ENCODE peak calls at places on chromosomes 4 and X, in ten cellular contexts. H is endothelial cell, Y is NB4, E is left ventricle myocardium inferior, L is astrocyte of the spinal cord, K is coronary artery, Q is cardiac muscle cell, R is kidney, J is upper lobe of left lung, S is astrocyte. G is an unnamed sample.

GRCh38 chr4:110944501-110944900 is 321.6 kb upstream of the PITX2 start:
- DNase-seq in H (no peak), Y (no peak), E (no peak), L (no peak), K (no peak), Q (no peak), R (no peak), J (no peak), S (no peak), G (no peak)

GRCh38 chrX:12360389-12360788 is 222.1 kb downstream of the FRMPD4 start:
- DNase-seq in H (no peak), Y (no peak), E (no peak), L (peak), K (no peak), Q (peak), R (no peak), J (no peak), S (peak), G (no peak)

GRCh38 chr4:148240241-148240640 is 202.0 kb downstream of the NR3C2 start:
- DNase-seq in H (no peak), Y (no peak), E (no peak), L (no peak), K (no peak), Q (no peak), R (no peak), J (no peak), S (no peak), G (no peak)

GRCh38 chr4:89836897-89837384 is at the start of gene SNCA:
- DNase-seq in H (peak), Y (no peak), E (peak), L (peak), K (no peak), Q (peak), R (peak), J (peak), S (peak), G (peak)

GRCh38 chrX:633043-633654 is 2.6 kb downstream of the SHOX start:
- DNase-seq in H (no peak), Y (no peak), E (no peak), L (no peak), K (no peak), Q (no peak), R (no peak), J (no peak), S (no peak), G (no peak)

GRCh38 chr4:27318740-27319139 is 458.1 kb downstream of the STIM2 start:
- DNase-seq in H (peak), Y (peak), E (no peak), L (peak), K (no peak), Q (peak), R (no peak), J (no peak), S (no peak), G (no peak)

GRCh38 chr4:1855334-1856070 is 454 bp downstream of the LETM1 start:
- DNase-seq in H (no peak), Y (peak), E (peak), L (no peak), K (no peak), Q (no peak), R (peak), J (no peak), S (no peak), G (no peak)

GRCh38 chrX:40468033-40468979 is 112.5 kb upstream of the ATP6AP2 start:
- DNase-seq in H (no peak), Y (peak), E (peak), L (peak), K (no peak), Q (peak), R (no peak), J (no peak), S (peak), G (no peak)

GRCh38 chr4:53804719-53805118 is 213.4 kb upstream of the LNX1 start:
- DNase-seq in H (no peak), Y (peak), E (no peak), L (no peak), K (no peak), Q (no peak), R (no peak), J (no peak), S (no peak), G (no peak)

GRCh38 chr4:123102897-123103489 is 180.6 kb upstream of the NUDT6 start:
- DNase-seq in H (no peak), Y (peak), E (no peak), L (peak), K (no peak), Q (peak), R (no peak), J (no peak), S (peak), G (no peak)

GRCh38 chr4:15714616-15715015 is 11.8 kb downstream of the BST1 start:
- DNase-seq in H (no peak), Y (no peak), E (no peak), L (peak), K (no peak), Q (peak), R (no peak), J (no peak), S (peak), G (no peak)
- TF ChIP-seq CTCF in H (no peak), Y (no peak), E (no peak), L (no peak), K (no peak), Q (no peak), R (no peak), J (no peak), S (no peak), G (no peak)

DNA sequence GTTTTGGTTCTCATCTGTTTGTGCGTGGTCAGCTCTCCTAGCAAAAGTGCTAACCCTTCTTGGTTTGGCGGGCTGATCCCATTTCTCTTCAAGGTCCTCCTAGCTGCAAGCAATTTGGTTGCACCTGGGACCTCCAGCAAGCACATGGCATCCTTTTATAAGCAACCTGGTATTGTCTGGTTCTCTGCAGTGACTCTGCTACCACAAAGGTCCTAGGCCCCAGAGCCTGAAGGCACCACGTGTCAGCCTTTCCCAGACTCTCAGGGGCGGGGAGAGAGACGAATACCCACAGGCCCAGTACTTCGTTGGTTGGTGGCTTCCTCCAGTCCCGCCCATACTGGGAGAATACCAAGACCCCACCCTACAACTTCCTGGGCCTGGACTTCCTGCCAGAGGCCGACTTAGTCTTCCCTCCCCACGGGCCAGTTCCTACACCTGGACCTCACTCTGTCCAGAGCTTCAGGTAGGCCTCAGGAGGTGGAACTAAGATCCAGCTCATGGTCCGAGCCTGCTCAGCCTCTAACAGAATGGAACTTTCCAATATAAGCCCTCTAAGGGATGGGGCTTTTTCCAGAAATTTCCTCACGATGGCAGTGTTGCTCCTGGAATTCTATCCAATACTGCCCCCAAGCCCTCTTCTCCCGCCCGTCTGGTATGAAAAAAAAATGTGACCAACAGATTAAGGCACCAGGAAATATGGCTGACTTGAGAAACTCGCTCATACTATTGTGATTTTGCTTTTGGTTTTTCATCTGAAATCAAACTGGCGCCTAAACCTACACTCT is 192.5 kb upstream of the STK26 start:
- DNase-seq in H (peak), Y (peak), E (peak), L (peak), K (peak), Q (peak), R (peak), J (no peak), S (peak), G (no peak)
- TF ChIP-seq CTCF in H (no peak), Y (peak), E (peak), L (peak), K (peak), Q (peak), R (peak), J (peak), S (peak), G (peak)

GRCh38 chr4:88054909-88055308 is 47.5 kb downstream of the PKD2 start:
- DNase-seq in H (peak), Y (peak), E (no peak), L (peak), K (no peak), Q (peak), R (no peak), J (no peak), S (peak), G (no peak)
- TF ChIP-seq CTCF in H (peak), Y (peak), E (peak), L (peak), K (no peak), Q (peak), R (peak), J (peak), S (peak), G (peak)

GRCh38 chr4:47482326-47482725 is 2.7 kb upstream of the ATP10D start:
- DNase-seq in H (no peak), Y (no peak), E (no peak), L (peak), K (no peak), Q (peak), R (no peak), J (no peak), S (peak), G (no peak)

GRCh38 chr4:47486306-47486705 is 1.2 kb downstream of the ATP10D start:
- DNase-seq in H (no peak), Y (no peak), E (no peak), L (peak), K (no peak), Q (peak), R (no peak), J (no peak), S (no peak), G (no peak)

GRCh38 chr4:47483722-47484121 is 1.4 kb upstream of the ATP10D start:
- DNase-seq in H (no peak), Y (no peak), E (no peak), L (no peak), K (no peak), Q (no peak), R (no peak), J (no peak), S (peak), G (no peak)

GRCh38 chr4:47484169-47484568 is 906 bp upstream of the ATP10D start:
- DNase-seq in H (no peak), Y (no peak), E (no peak), L (no peak), K (no peak), Q (no peak), R (no peak), J (no peak), S (no peak), G (no peak)

GRCh38 chr4:47485047-47485692 is at the start of gene ATP10D:
- DNase-seq in H (peak), Y (peak), E (peak), L (peak), K (peak), Q (peak), R (peak), J (peak), S (peak), G (peak)
- TF ChIP-seq CTCF in H (no peak), Y (no peak), E (peak), L (peak), K (no peak), Q (peak), R (peak), J (peak), S (no peak), G (peak)

GRCh38 chrX:52574416-52575275 is 57.8 kb upstream of the XAGE1B start:
- DNase-seq in H (peak), Y (peak), E (no peak), L (peak), K (no peak), Q (peak), R (no peak), J (no peak), S (peak), G (no peak)
- TF ChIP-seq CTCF in H (peak), Y (peak), E (peak), L (peak), K (peak), Q (peak), R (peak), J (peak), S (peak), G (peak)

G was measured in type B pancreatic cell.